ENCODE peak calls at places on chromosomes 4 and X, in five cellular contexts. T, O, V, A and L are unnamed samples.

GRCh38 chr4:179415016-179415841 is 1973.0 kb upstream of the AGA start:
- DNase-seq in V (no peak), O (no peak), A (no peak), T (no peak), L (no peak)

GRCh38 chr4:6270691-6271121 is 1.1 kb downstream of the WFS1 start:
- DNase-seq in O (peak; percentile 19), V (no peak), A (no peak), T (no peak), L (peak; percentile 22)

GRCh38 chr4:184231573-184231972 is 13.9 kb upstream of the ENPP6 start:
- DNase-seq in T (no peak), O (no peak), V (no peak), A (no peak), L (no peak)

GRCh38 chr4:87354168-87355102 is 31.8 kb upstream of the HSD17B13 start:
- DNase-seq in A (no peak), T (no peak), O (no peak), V (no peak), L (no peak)

GRCh38 chrX:9746148-9746880 is 19.3 kb downstream of the GPR143 start:
- DNase-seq in A (no peak), T (no peak), V (no peak), O (no peak), L (no peak)

GRCh38 chr4:37763164-37763444 is 63.4 kb upstream of the PGM2 start:
- DNase-seq in O (no peak), A (no peak), V (no peak), T (no peak), L (no peak)

GRCh38 chrX:41688154-41688553 is 619 bp upstream of the GPR34 start:
- DNase-seq in T (no peak), A (no peak), O (no peak), V (no peak), L (no peak)

GRCh38 chr4:74202062-74202586 is 44.2 kb downstream of the MTHFD2L start:
- DNase-seq in O (no peak), V (no peak), T (no peak), A (no peak), L (no peak)

GRCh38 chr4:128809477-128810330 is at the start of gene JADE1:
- DNase-seq in O (peak; percentile 88), A (peak; percentile 79), V (peak; percentile 93), T (peak; percentile 87), L (peak; percentile 92)

GRCh38 chr4:166309286-166309685 is 436.2 kb downstream of the TLL1 start:
- DNase-seq in T (no peak), V (no peak), O (no peak), A (no peak), L (no peak)

GRCh38 chr4:32136081-32136787 is 1416.1 kb downstream of the PCDH7 start:
- DNase-seq in V (no peak), O (no peak), A (no peak), T (no peak), L (no peak)

GRCh38 chr4:140048419-140049022 is 105.5 kb downstream of the MAML3 start:
- DNase-seq in V (no peak), T (no peak), O (no peak), A (no peak), L (no peak)

GRCh38 chr4:139530833-139531427 is 25.1 kb downstream of the SETD7 start:
- DNase-seq in A (peak; percentile 19), T (no peak), V (peak; percentile 71), O (no peak), L (no peak)

GRCh38 chr4:61958591-61958990 is 758.5 kb downstream of the ADGRL3 start:
- DNase-seq in O (no peak), A (no peak), T (no peak), V (no peak), L (no peak)

GRCh38 chr4:139798456-139798855 is 132.8 kb downstream of the MGST2 start:
- DNase-seq in O (no peak), V (no peak), T (no peak), A (no peak), L (no peak)

GRCh38 chrX:115428011-115428410 is 133.0 kb upstream of the PLS3 start:
- DNase-seq in O (no peak), A (no peak), T (no peak), V (no peak), L (no peak)

GRCh38 chr4:38132140-38132673 is 172.0 kb downstream of the PTTG2 start:
- DNase-seq in O (no peak), T (no peak), A (no peak), V (peak; percentile 72), L (no peak)

GRCh38 chr4:93394488-93395185 is 433.9 kb upstream of the ATOH1 start:
- DNase-seq in O (no peak), T (no peak), A (no peak), V (no peak), L (no peak)

GRCh38 chr4:53863163-53863562 is 201.2 kb downstream of the CHIC2 start:
- DNase-seq in O (no peak), T (no peak), V (no peak), A (no peak), L (no peak)

GRCh38 chr4:17814140-17814539 is 3.4 kb downstream of the NCAPG start:
- DNase-seq in T (no peak), O (no peak), V (no peak), A (no peak), L (no peak)

GRCh38 chr4:911221-911751 is 20.8 kb downstream of the GAK start:
- DNase-seq in O (no peak), A (no peak), T (no peak), V (no peak), L (peak; percentile 61)

GRCh38 chr4:477686-478085 is 21.3 kb downstream of the ZNF721 start:
- DNase-seq in A (no peak), T (no peak), O (no peak), V (no peak), L (no peak)

GRCh38 chr4:153113061-153113837 is 91.0 kb upstream of the TRIM2 start:
- DNase-seq in O (no peak), T (no peak), A (no peak), V (no peak), L (no peak)

GRCh38 chrX:42096262-42096939 is 173.0 kb upstream of the CASK start:
- DNase-seq in T (no peak), V (no peak), A (no peak), O (no peak), L (peak; percentile 56)

GRCh38 chr4:173111031-173111430 is 57.6 kb upstream of the GALNT7 start:
- DNase-seq in O (no peak), A (no peak), T (no peak), V (no peak), L (no peak)

GRCh38 chrX:135449637-135450550 is 28.1 kb downstream of the SMIM10L2A start:
- DNase-seq in T (no peak), A (no peak), O (no peak), V (no peak), L (no peak)

GRCh38 chr4:159705334-159705733 is 602.5 kb downstream of the RAPGEF2 start:
- DNase-seq in O (no peak), V (no peak), A (no peak), T (no peak), L (no peak)

GRCh38 chrX:118179718-118180117 is 63.1 kb upstream of the KLHL13 start:
- DNase-seq in O (no peak), V (no peak), T (no peak), A (no peak), L (no peak)

GRCh38 chrX:49172280-49172780 is 632 bp downstream of the PLP2 start:
- DNase-seq in V (peak; percentile 64), A (peak; percentile 57), T (no peak), O (no peak), L (peak; percentile 83)

GRCh38 chr4:656651-657337 is 17.3 kb downstream of the ATP5ME start:
- DNase-seq in V (no peak), O (no peak), T (no peak), A (no peak), L (peak; percentile 72)

GRCh38 chrX:99795495-99795894 is 614.6 kb downstream of the PCDH19 start:
- DNase-seq in O (no peak), V (no peak), A (no peak), T (no peak), L (no peak)

GRCh38 chr4:13547563-13548041 is 3.3 kb upstream of the NKX3-2 start:
- DNase-seq in A (peak; percentile 51), O (no peak), V (no peak), T (no peak), L (no peak)

GRCh38 chr4:75752637-75753036 is 28.3 kb downstream of the USO1 start:
- DNase-seq in A (no peak), V (no peak), T (no peak), O (no peak), L (no peak)

GRCh38 chrX:84441143-84441542 is 61.1 kb downstream of the HDX start:
- DNase-seq in O (no peak), T (no peak), V (no peak), A (no peak), L (no peak)

GRCh38 chr4:78747328-78747946 is 28.7 kb upstream of the BMP2K start:
- DNase-seq in V (no peak), O (no peak), A (no peak), T (no peak), L (no peak)